ENCODE peak calls at places on chromosomes 3 and 15, in five cellular contexts. J is cardiac septum, I is astrocyte of the hippocampus, W is HS-5, D is BJ. L is an unnamed sample.

GRCh38 chr3:56737001-56737400 is 53.9 kb upstream of the TASOR start:
- DNase-seq in J (no peak), I (no peak), W (no peak), D (no peak), L (no peak)

GRCh38 chr15:60374628-60375081 is 23.1 kb downstream of the ANXA2 start:
- DNase-seq in J (no peak), I (peak), W (peak), D (peak), L (peak)

GRCh38 chr3:168024537-168024941 is 71.2 kb downstream of the GOLIM4 start:
- DNase-seq in J (no peak), I (peak), W (peak), D (peak), L (no peak)

GRCh38 chr3:21920431-21920830 is 169.4 kb upstream of the ZNF385D start:
- DNase-seq in J (no peak), I (peak), W (peak), D (peak), L (peak)

GRCh38 chr3:186166491-186167288 is 57.8 kb upstream of the ETV5 start:
- DNase-seq in J (no peak), I (no peak), W (no peak), D (no peak), L (no peak)

GRCh38 chr15:89442671-89443307 is 53.6 kb downstream of the RHCG start:
- DNase-seq in J (no peak), I (peak), W (no peak), D (no peak), L (peak)

GRCh38 chr15:88002721-88003120 is 253.8 kb downstream of the NTRK3 start:
- DNase-seq in J (no peak), I (no peak), W (no peak), D (no peak), L (no peak)

GRCh38 chr3:71089271-71089670 is 494.3 kb downstream of the FOXP1 start:
- DNase-seq in J (no peak), I (no peak), W (no peak), D (no peak), L (no peak)

GRCh38 chr15:93943607-93944006 is 287.8 kb upstream of the MCTP2 start:
- DNase-seq in J (no peak), I (peak), W (no peak), D (no peak), L (no peak)

GRCh38 chr3:94360982-94361381 is 298.1 kb downstream of the NSUN3 start:
- DNase-seq in J (no peak), I (peak), W (no peak), D (no peak), L (no peak)

GRCh38 chr3:43729707-43730399 is 39.1 kb downstream of the ABHD5 start:
- DNase-seq in J (no peak), I (no peak), W (no peak), D (no peak), L (no peak)

GRCh38 chr3:179149239-179149887 is 1.2 kb downstream of the PIK3CA start:
- DNase-seq in J (no peak), I (peak), W (no peak), D (no peak), L (peak)

GRCh38 chr3:170483485-170484262 is 65.0 kb downstream of the CLDN11 start:
- DNase-seq in J (no peak), I (no peak), W (no peak), D (no peak), L (no peak)

GRCh38 chr15:69500339-69500738 is 47.7 kb downstream of the RPLP1 start:
- DNase-seq in J (no peak), I (no peak), W (no peak), D (no peak), L (no peak)

GRCh38 chr3:126476166-126476975 is 680 bp upstream of the ZXDC start:
- DNase-seq in J (no peak), I (peak), W (peak), D (no peak), L (peak)